ENCODE peak calls at places on chromosome 19, in seven cellular contexts. M is lung; F is stimulated activated naive B cell treated with anti-CD40 and anti-IgM and Interleukin-4, amounts not matched to agents 10 μg/mL and 1 μg/mL and 100 μg/mL, for 72 hours; H is DMS 273 treated with DMSO at 0.1 percent for 48 hours; U is Kasumi-1; O is activated CD4-positive, alpha-beta T cell treated with anti-CD3 and anti-CD28 coated beads, Interleukin-2, amount 50 U/mL, for 48 hours; S is sciatic nerve. N is an unnamed sample.

GRCh38 chr19:49848938-49849337 is 2.0 kb upstream of the PTOV1 start:
- DNase-seq in O (no peak), M (no peak), U (no peak), H (no peak), F (no peak), S (no peak), N (no peak)

GRCh38 chr19:5068251-5069090 is 99.6 kb downstream of the KDM4B start:
- DNase-seq in S (no peak), M (no peak), U (no peak), F (no peak), O (no peak), H (no peak), N (no peak)

GRCh38 chr19:55485439-55486011 is 537 bp downstream of the NAT14 start:
- DNase-seq in O (no peak), U (peak), H (no peak), M (no peak), S (no peak), F (no peak), N (no peak)

GRCh38 chr19:24074720-24075119 is 12.3 kb upstream of the ZNF254 start:
- DNase-seq in U (peak), O (no peak), M (no peak), S (peak), H (no peak), F (no peak), N (no peak)

GRCh38 chr19:850221-850978 is 1.7 kb upstream of the ELANE start:
- DNase-seq in H (peak), F (no peak), S (peak), U (peak), O (no peak), M (peak), N (peak)

GRCh38 chr19:47444388-47444821 is 25.1 kb upstream of the MEIS3 start:
- DNase-seq in S (no peak), F (no peak), M (no peak), H (no peak), U (no peak), O (no peak), N (peak)

GRCh38 chr19:19539738-19540703 is 2.0 kb downstream of the CILP2 start:
- DNase-seq in H (no peak), U (no peak), F (peak), S (peak), M (peak), O (peak), N (no peak)

GRCh38 chr19:33509774-33510173 is 11.8 kb downstream of the PEPD start:
- DNase-seq in O (no peak), F (no peak), M (no peak), H (no peak), S (no peak), U (no peak), N (no peak)

GRCh38 chr19:8459520-8460260 is 14.9 kb downstream of the HNRNPM start:
- DNase-seq in S (no peak), H (no peak), U (no peak), M (no peak), O (no peak), F (no peak), N (no peak)

GRCh38 chr19:47447470-47448359 is 24.0 kb downstream of the SLC8A2 start:
- DNase-seq in S (no peak), M (peak), H (no peak), F (peak), O (peak), U (no peak), N (peak)

GRCh38 chr19:8571006-8571411 is 6.2 kb downstream of the MYO1F start:
- DNase-seq in H (no peak), S (no peak), M (peak), F (no peak), O (peak), U (peak), N (peak)

GRCh38 chr19:8501968-8502367 is 472 bp downstream of the PRAM1 start:
- DNase-seq in U (no peak), S (no peak), F (no peak), M (no peak), O (no peak), H (no peak), N (no peak)

GRCh38 chr19:7658219-7658686 is 10.6 kb upstream of the RETN start:
- DNase-seq in M (no peak), F (peak), S (no peak), O (peak), U (no peak), H (peak), N (no peak)

GRCh38 chr19:28393574-28394336 is 819.2 kb downstream of the UQCRFS1 start:
- DNase-seq in H (peak), M (no peak), F (no peak), O (no peak), S (no peak), U (no peak), N (peak)

GRCh38 chr19:29843180-29844051 is 31.6 kb downstream of the CCNE1 start:
- DNase-seq in O (no peak), M (peak), S (peak), U (no peak), F (no peak), H (peak), N (no peak)

GRCh38 chr19:4909172-4909896 is at the start of gene UHRF1:
- DNase-seq in H (no peak), F (peak), O (peak), S (no peak), U (peak), M (no peak), N (peak)

GRCh38 chr19:32594021-32594420 is 13.0 kb downstream of the PDCD5 start:
- DNase-seq in O (no peak), F (no peak), U (no peak), M (no peak), H (no peak), S (no peak), N (no peak)

GRCh38 chr19:48510421-48511268 is 990 bp downstream of the LMTK3 start:
- DNase-seq in S (peak), H (no peak), M (peak), F (no peak), U (peak), O (peak), N (peak)

GRCh38 chr19:13588953-13589833 is 82.9 kb upstream of the CACNA1A start:
- DNase-seq in M (peak), O (peak), S (peak), U (peak), H (peak), F (peak), N (peak)

GRCh38 chr19:13070425-13071140 is 32.1 kb downstream of the LYL1 start:
- DNase-seq in S (no peak), M (no peak), H (no peak), F (no peak), U (no peak), O (no peak), N (no peak)

GRCh38 chr19:58571575-58571947 is 1.6 kb downstream of the MZF1 start:
- DNase-seq in H (no peak), S (peak), F (no peak), O (no peak), U (no peak), M (no peak), N (no peak)